ENCODE peak calls at places on chromosome 5, in eight cellular contexts. K is cardiac muscle cell; Y is AG09309; P is pancreas; G is fibroblast of pulmonary artery; U is CD8-positive, alpha-beta T cell; A is tibial artery; C is hepatocyte. I is an unnamed sample.
A peak's percentile ranks its signal among the peaks of the same experiment; 100 is the strongest.

GRCh38 chr5:179620703-179621350 is 2.6 kb downstream of the HNRNPH1 start:
- DNase-seq in K (no peak), Y (no peak), P (no peak), G (peak; percentile 49), U (no peak), A (no peak), C (no peak), I (no peak)

GRCh38 chr5:76789991-76790571 is 28.7 kb upstream of the F2RL1 start:
- DNase-seq in K (no peak), Y (no peak), P (no peak), G (peak; percentile 72), U (no peak), A (no peak), C (no peak), I (no peak)

GRCh38 chr5:173653822-173654523 is 37.5 kb upstream of the BOD1 start:
- DNase-seq in K (peak; percentile 24), Y (no peak), P (no peak), G (no peak), U (no peak), A (no peak), C (no peak), I (no peak)

GRCh38 chr5:60447488-60447920 is 252.5 kb downstream of the DEPDC1B start:
- DNase-seq in K (no peak), Y (no peak), P (no peak), G (no peak), U (no peak), A (no peak), C (peak; percentile 4), I (no peak)

GRCh38 chr5:123156577-123157296 is 67.7 kb downstream of the PRDM6 start:
- DNase-seq in K (no peak), Y (peak; percentile 66), P (no peak), G (peak; percentile 54), U (no peak), A (no peak), C (peak; percentile 45), I (peak; percentile 81)

GRCh38 chr5:51389582-51390463 is 6.6 kb downstream of the ISL1 start:
- DNase-seq in K (peak; percentile 47), Y (no peak), P (no peak), G (no peak), U (no peak), A (no peak), C (no peak), I (no peak)

GRCh38 chr5:93915142-93915553 is 173.7 kb upstream of the POU5F2 start:
- DNase-seq in K (peak; percentile 20), Y (no peak), P (no peak), G (peak; percentile 81), U (no peak), A (no peak), C (peak; percentile 51), I (no peak)

GRCh38 chr5:139637438-139638089 is 10.6 kb upstream of the CXXC5 start:
- DNase-seq in K (peak; percentile 84), Y (no peak), P (peak; percentile 96), G (peak; percentile 76), U (no peak), A (peak; percentile 93), C (peak; percentile 91), I (peak; percentile 99)

GRCh38 chr5:83313431-83313830 is 158.1 kb upstream of the VCAN start:
- DNase-seq in K (no peak), Y (peak; percentile 21), P (no peak), G (peak; percentile 38), U (no peak), A (no peak), C (peak; percentile 7), I (peak; percentile 3)

GRCh38 chr5:12870870-12871539 is 966.8 kb upstream of the CTNND2 start:
- DNase-seq in K (no peak), Y (no peak), P (no peak), G (no peak), U (no peak), A (no peak), C (no peak), I (no peak)

GRCh38 chr5:79436821-79437220 is 77.1 kb downstream of the HOMER1 start:
- DNase-seq in K (no peak), Y (no peak), P (no peak), G (peak; percentile 18), U (no peak), A (no peak), C (no peak), I (no peak)

GRCh38 chr5:51618234-51618633 is 235.0 kb downstream of the ISL1 start:
- DNase-seq in K (peak; percentile 38), Y (no peak), P (no peak), G (no peak), U (no peak), A (no peak), C (no peak), I (no peak)

GRCh38 chr5:181222630-181223040 is 446 bp upstream of the TRIM41 start:
- DNase-seq in K (no peak), Y (no peak), P (no peak), G (no peak), U (no peak), A (no peak), C (no peak), I (no peak)

GRCh38 chr5:74639538-74640449 is 734 bp downstream of the ENC1 start:
- DNase-seq in K (peak; percentile 68), Y (no peak), P (peak; percentile 56), G (peak; percentile 59), U (no peak), A (no peak), C (peak; percentile 51), I (peak; percentile 72)

GRCh38 chr5:59542841-59543825 is 350.4 kb downstream of the PDE4D start:
- DNase-seq in K (no peak), Y (no peak), P (peak; percentile 32), G (peak; percentile 69), U (no peak), A (peak; percentile 89), C (peak; percentile 26), I (no peak)

GRCh38 chr5:42582723-42583122 is 159.5 kb downstream of the GHR start:
- DNase-seq in K (no peak), Y (no peak), P (peak; percentile 20), G (no peak), U (no peak), A (no peak), C (no peak), I (no peak)

GRCh38 chr5:139808481-139809330 is 13.1 kb downstream of the PSD2 start:
- DNase-seq in K (peak; percentile 83), Y (no peak), P (no peak), G (peak; percentile 49), U (no peak), A (no peak), C (peak; percentile 67), I (peak; percentile 95)

GRCh38 chr5:32229586-32229985 is 55.5 kb upstream of the GOLPH3 start:
- DNase-seq in K (no peak), Y (no peak), P (no peak), G (no peak), U (no peak), A (no peak), C (no peak), I (no peak)

GRCh38 chr5:24644757-24645156 is at the start of gene CDH10:
- DNase-seq in K (peak; percentile 79), Y (no peak), P (peak; percentile 11), G (peak; percentile 7), U (no peak), A (no peak), C (peak; percentile 75), I (no peak)
- H3K4me3 ChIP-seq in K (peak within 1 kb of the TSS; percentile 42), Y (no peak within 1 kb of the TSS), P (no peak within 1 kb of the TSS), G (peak within 1 kb of the TSS; percentile 32), U (no peak within 1 kb of the TSS), A (no peak within 1 kb of the TSS), C (peak within 1 kb of the TSS; percentile 77), I (no peak within 1 kb of the TSS)

GRCh38 chr5:8844206-8844605 is 701.7 kb downstream of the SEMA5A start:
- DNase-seq in K (no peak), Y (no peak), P (no peak), G (no peak), U (no peak), A (no peak), C (no peak), I (peak; percentile 62)
- TF ChIP-seq CTCF in K (no peak), Y (no peak), P (no peak), G (no peak), U (no peak), A (no peak), C (no peak), I (no peak)

DNA sequence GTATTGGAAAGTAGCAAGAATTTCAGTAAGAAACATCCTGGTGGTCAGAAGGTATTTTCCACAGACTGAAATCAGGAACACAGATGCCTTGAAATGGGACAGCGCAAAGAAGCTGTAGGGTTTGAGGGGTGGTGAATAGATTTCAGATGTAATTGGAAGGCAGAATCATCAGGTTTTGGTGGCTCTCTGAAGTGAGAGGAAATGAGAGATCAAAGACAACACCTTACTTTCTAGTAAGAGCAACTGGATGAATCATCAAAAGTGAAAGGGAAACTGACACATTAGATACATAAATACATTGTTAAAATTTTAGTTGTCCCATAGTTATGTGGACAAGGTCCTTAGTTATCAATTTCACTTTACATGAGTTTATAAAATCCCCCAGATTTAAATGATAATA is 188.2 kb upstream of the SLC27A6 start:
- DNase-seq in K (no peak), Y (no peak), P (no peak), G (no peak), U (no peak), A (no peak), C (no peak), I (no peak)
- H3K4me3 ChIP-seq in K (no peak overlapping the region), Y (no peak overlapping the region), P (no peak overlapping the region), G (no peak overlapping the region), U (no peak overlapping the region), A (no peak overlapping the region), C (no peak overlapping the region), I (no peak overlapping the region)

GRCh38 chr5:96254980-96255681 is 177.9 kb downstream of the PCSK1 start:
- DNase-seq in K (no peak), Y (peak; percentile 97), P (no peak), G (peak; percentile 92), U (no peak), A (no peak), C (no peak), I (peak; percentile 47)

GRCh38 chr5:96257904-96258303 is 175.1 kb downstream of the PCSK1 start:
- DNase-seq in K (no peak), Y (no peak), P (no peak), G (peak; percentile 34), U (no peak), A (no peak), C (no peak), I (peak; percentile 49)

GRCh38 chr5:96258692-96259091 is 174.4 kb downstream of the PCSK1 start:
- DNase-seq in K (no peak), Y (no peak), P (no peak), G (no peak), U (no peak), A (no peak), C (no peak), I (no peak)

GRCh38 chr5:96259211-96259772 is 173.8 kb downstream of the PCSK1 start:
- DNase-seq in K (no peak), Y (no peak), P (no peak), G (peak; percentile 47), U (no peak), A (no peak), C (no peak), I (peak; percentile 50)

DNA sequence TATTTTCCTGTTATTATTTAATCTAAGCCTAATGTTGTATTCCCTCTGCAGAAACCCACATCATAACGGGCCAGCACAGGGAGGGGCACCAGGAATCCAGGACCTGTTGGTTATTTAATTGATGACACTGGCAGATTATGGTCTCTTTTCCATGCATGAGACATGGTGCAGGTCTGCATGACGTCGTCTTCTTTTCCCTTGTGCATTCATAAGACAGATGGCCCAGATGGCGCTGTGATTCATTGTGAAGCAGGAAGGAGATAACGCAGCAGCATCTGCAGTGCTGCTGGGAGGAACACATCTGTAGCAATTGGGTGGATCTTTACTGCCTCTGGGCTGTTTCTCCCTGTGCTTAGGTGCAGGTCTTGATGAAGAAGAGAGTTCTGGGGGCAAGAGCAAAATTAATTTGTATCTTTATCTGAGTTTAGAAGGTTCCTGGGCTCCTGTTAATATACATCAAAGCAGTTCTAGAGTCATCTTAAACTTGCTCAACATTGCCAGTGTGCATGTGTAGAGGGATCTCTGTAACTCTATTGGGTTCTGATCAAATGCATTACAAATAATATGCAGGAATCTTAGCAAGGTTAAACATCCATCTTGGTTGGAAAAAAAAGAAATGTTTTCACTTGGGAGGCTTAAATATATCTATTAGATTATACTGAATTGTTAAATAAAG is 176.1 kb downstream of the PCSK1 start:
- DNase-seq in K (peak; percentile 2), Y (no peak), P (no peak), G (peak; percentile 83), U (no peak), A (no peak), C (peak; percentile 55), I (no peak)
- TF ChIP-seq CTCF in K (peak; percentile 17), Y (no peak), P (no peak), G (no peak), U (no peak), A (no peak), C (peak; percentile 5), I (no peak)

I was measured in osteoblast.